ENCODE peak calls at places on chromosome 19, in six cellular contexts. A is right lobe of liver; V is ovary; K is psoas muscle; W is fibroblast of villous mesenchyme; O is CD4-positive, alpha-beta T cell. D is an unnamed sample.

GRCh38 chr19:29371766-29372415 is 153.9 kb upstream of the VSTM2B start:
- DNase-seq in W (no peak), A (no peak), K (no peak), O (no peak), V (no peak), D (no peak)

GRCh38 chr19:54345938-54346386 is 7.0 kb upstream of the LILRA4 start:
- DNase-seq in A (no peak), V (no peak), K (no peak), O (no peak), W (no peak), D (no peak)

GRCh38 chr19:52095172-52096014 is at the start of gene ZNF841:
- DNase-seq in K (peak; percentile 96), O (peak; percentile 82), V (peak; percentile 97), W (peak; percentile 94), A (peak; percentile 92), D (peak; percentile 84)

GRCh38 chr19:13841339-13842293 is 35.3 kb upstream of the NANOS3 start:
- DNase-seq in O (no peak), V (no peak), K (peak; percentile 76), A (no peak), W (no peak), D (no peak)

GRCh38 chr19:373391-374182 is 29.0 kb upstream of the MIER2 start:
- DNase-seq in O (no peak), W (no peak), V (no peak), K (no peak), A (no peak), D (no peak)

GRCh38 chr19:703651-704446 is 4.9 kb upstream of the PALM start:
- DNase-seq in A (peak; percentile 88), K (peak; percentile 83), W (peak; percentile 58), O (peak; percentile 62), V (peak; percentile 77), D (peak; percentile 66)

GRCh38 chr19:55223291-55224037 is 5.1 kb downstream of the TMEM86B start:
- DNase-seq in W (no peak), A (no peak), O (no peak), K (no peak), V (no peak), D (no peak)

GRCh38 chr19:50794778-50795664 is 4.8 kb downstream of the ACP4 start:
- DNase-seq in O (no peak), W (no peak), K (no peak), V (no peak), A (no peak), D (no peak)

GRCh38 chr19:2259331-2259730 is 3.1 kb upstream of the JSRP1 start:
- DNase-seq in A (no peak), V (no peak), K (no peak), W (no peak), O (no peak), D (no peak)

GRCh38 chr19:45030825-45031224 is 8.0 kb upstream of the CLASRP start:
- DNase-seq in V (no peak), K (no peak), A (no peak), O (no peak), W (no peak), D (no peak)

GRCh38 chr19:29685326-29685725 is 20.1 kb downstream of the PLEKHF1 start:
- DNase-seq in A (no peak), K (no peak), O (no peak), V (no peak), W (no peak), D (no peak)

GRCh38 chr19:29379257-29379986 is 146.4 kb upstream of the VSTM2B start:
- DNase-seq in A (no peak), O (no peak), W (no peak), K (no peak), V (no peak), D (no peak)

GRCh38 chr19:4967738-4968461 is 1.0 kb upstream of the KDM4B start:
- DNase-seq in W (peak; percentile 81), A (no peak), K (no peak), O (no peak), V (no peak), D (no peak)

GRCh38 chr19:54969647-54970046 is 3.5 kb downstream of the NLRP2 start:
- DNase-seq in O (no peak), K (no peak), A (no peak), W (no peak), V (no peak), D (no peak)

GRCh38 chr19:2969104-2969504 is 8.3 kb upstream of the TLE6 start:
- DNase-seq in A (peak; percentile 48), W (peak; percentile 79), O (no peak), V (peak; percentile 35), K (no peak), D (no peak)

GRCh38 chr19:3977242-3978143 is 6.6 kb upstream of the DAPK3 start:
- DNase-seq in O (no peak), V (peak; percentile 15), A (no peak), W (no peak), K (peak; percentile 25), D (no peak)

GRCh38 chr19:1882089-1882785 is 3.1 kb downstream of the ABHD17A start:
- DNase-seq in A (peak; percentile 34), V (no peak), K (no peak), O (peak; percentile 74), W (no peak), D (peak; percentile 60)

GRCh38 chr19:55809381-55810058 is 22.3 kb downstream of the NLRP11 start:
- DNase-seq in W (peak; percentile 36), K (peak; percentile 27), A (peak; percentile 68), O (no peak), V (peak; percentile 47), D (no peak)

GRCh38 chr19:32606289-32606688 is 25.3 kb downstream of the PDCD5 start:
- DNase-seq in O (no peak), W (no peak), K (no peak), A (no peak), V (no peak), D (no peak)

GRCh38 chr19:46955114-46955812 is 64.4 kb upstream of the NPAS1 start:
- DNase-seq in O (peak; percentile 27), V (no peak), W (peak; percentile 69), K (no peak), A (no peak), D (no peak)

GRCh38 chr19:48603850-48604249 is 2.7 kb upstream of the SPACA4 start:
- DNase-seq in W (no peak), A (no peak), V (no peak), K (no peak), O (no peak), D (no peak)

GRCh38 chr19:49326165-49326704 is 1.2 kb upstream of the SLC6A16 start:
- DNase-seq in K (no peak), A (no peak), V (no peak), O (no peak), W (no peak), D (no peak)

GRCh38 chr19:42634409-42635232 is 39.9 kb upstream of the CEACAM8 start:
- DNase-seq in A (no peak), V (no peak), W (peak; percentile 30), K (no peak), O (peak; percentile 6), D (peak; percentile 75)
- TF ChIP-seq CTCF in A (peak; percentile 65), V (no peak), W (peak; percentile 74), K (peak; percentile 12), O (peak; percentile 30), D (peak; percentile 26)

GRCh38 chr19:18408053-18408476 is 10.6 kb upstream of the LRRC25 start:
- DNase-seq in O (no peak), V (no peak), A (peak; percentile 55), W (no peak), K (no peak), D (peak; percentile 62)
- TF ChIP-seq CTCF in O (peak; percentile 26), V (no peak), A (peak; percentile 42), W (peak; percentile 53), K (peak; percentile 28), D (peak; percentile 50)

DNA sequence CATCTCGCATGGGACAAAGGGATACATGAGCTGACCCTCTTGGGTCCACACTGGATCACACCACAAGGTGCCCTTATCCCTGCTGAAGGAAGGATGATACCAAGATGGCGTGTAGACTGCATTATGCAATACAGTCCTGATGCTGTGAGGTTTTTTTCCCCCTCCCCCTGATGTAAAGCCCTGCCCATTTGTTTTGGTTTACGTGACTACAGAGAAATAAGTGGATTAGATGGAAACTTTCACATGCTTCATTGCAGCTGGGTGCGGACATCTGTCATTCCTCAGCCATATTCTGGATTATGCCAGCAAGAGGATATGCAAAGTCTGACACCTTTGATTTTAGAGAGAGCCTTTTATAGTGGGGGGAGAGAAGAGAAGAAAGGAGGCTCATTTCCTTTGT is 321.0 kb downstream of the ZNF536 start:
- DNase-seq in W (no peak), K (no peak), A (no peak), V (no peak), O (no peak), D (no peak)
- TF ChIP-seq CTCF in W (no peak), K (no peak), A (no peak), V (no peak), O (no peak), D (no peak)

DNA sequence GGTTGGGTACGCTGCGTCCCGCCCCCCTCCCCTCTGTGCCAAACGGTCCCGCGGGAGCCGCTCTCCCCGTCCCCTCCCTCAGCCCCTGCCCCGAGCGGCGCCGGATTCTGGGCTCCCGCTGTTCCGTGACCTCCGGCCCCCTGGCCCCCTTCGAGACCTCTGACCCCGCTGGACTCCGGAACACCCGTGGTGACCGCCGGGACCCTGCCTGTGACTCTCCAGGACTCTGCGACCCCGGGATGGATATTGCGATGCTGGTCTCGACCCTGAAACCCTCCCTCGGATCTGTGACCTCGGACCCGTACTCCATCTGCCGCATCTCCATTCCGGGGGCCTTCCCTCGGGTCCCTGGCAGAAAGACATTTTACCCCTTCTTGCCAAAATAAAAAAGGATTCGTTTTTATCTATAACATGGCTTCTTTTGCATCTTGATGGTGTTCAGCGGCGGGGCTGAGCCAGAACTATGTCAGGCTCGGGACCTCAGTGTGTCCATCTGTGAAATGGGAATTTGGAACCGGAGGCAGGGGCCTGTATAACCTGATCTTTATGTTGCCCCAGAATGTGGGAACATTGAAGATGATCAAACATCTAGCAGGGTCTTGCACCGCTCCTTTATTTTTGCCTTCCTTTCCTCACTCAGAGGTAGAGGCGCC is 654 bp upstream of the MEGF8 start:
- DNase-seq in W (no peak), A (peak; percentile 33), K (no peak), V (peak; percentile 28), O (no peak), D (no peak)
- TF ChIP-seq CTCF in W (no peak), A (no peak), K (peak; percentile 83), V (peak; percentile 67), O (peak; percentile 90), D (peak; percentile 54)

DNA sequence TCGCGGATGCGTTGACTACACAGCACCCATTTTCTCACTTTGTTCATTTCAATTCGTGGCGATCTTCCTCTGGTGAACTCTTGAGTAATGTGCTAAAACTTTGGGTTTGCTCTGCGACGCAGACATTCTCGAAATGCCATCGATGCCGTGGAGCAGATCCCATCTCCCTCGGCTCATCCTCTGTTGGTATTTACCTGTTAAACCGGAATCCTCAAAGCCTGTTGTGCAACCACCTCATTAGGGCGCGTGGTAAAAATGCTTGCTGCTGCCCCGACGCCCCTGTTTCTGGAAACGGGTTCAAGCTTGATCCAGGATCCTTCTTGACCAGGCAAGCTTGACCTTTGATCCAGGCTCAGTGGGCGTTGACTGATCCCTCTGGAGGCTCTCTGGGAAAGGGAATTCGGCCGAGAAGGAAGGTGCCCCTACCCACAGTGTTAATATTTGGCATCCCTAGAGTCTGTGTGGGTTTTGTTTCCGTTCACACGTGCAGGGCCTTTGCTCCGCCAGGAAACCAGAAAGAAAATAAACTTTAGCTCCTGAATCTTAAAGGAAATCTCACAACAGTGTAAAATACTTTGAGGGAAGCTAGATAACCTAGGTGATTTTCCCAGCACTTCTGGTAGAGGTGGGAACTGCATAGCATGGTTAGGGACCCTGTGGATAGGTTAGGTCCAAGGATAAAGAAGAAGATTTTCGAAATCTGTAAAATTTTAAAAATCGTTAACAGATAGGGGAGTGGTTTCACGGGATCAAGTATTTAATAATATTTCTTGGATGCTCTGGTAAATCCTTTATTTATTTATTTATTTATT is 1.0 kb downstream of the LSM14A start:
- DNase-seq in O (peak; percentile 3), K (peak; percentile 34), V (peak; percentile 29), W (peak; percentile 52), A (peak; percentile 56), D (peak; percentile 38)
- TF ChIP-seq CTCF in O (no peak), K (no peak), V (no peak), W (no peak), A (no peak), D (no peak)

GRCh38 chr19:40521276-40521675 is 54.5 kb downstream of the SPTBN4 start:
- DNase-seq in V (no peak), A (no peak), K (no peak), W (peak; percentile 38), O (no peak), D (no peak)
- TF ChIP-seq CTCF in V (no peak), A (peak; percentile 26), K (peak; percentile 28), W (peak; percentile 47), O (no peak), D (no peak)

D was measured in endothelial cell.